ENCODE peak calls at places on chromosomes 1 and 21, in six cellular contexts. One of them, this sample, is unnamed.
A peak's percentile ranks its signal among the peaks of the same experiment; 100 is the strongest.

GRCh38 chr1:161085165-161085564 is 4.2 kb downstream of the NECTIN4 start:
- DNase-seq in fibroblast of lung: peak; percentile 43
- DNase-seq in cardiac muscle cell: peak; percentile 41
- DNase-seq in tibial nerve: no peak
- DNase-seq in heart right ventricle: no peak
- DNase-seq in right atrium auricular region: no peak
- DNase-seq in this sample: no peak

GRCh38 chr1:69858534-69858933 is 290.8 kb downstream of the LRRC7 start:
- DNase-seq in fibroblast of lung: no peak
- DNase-seq in cardiac muscle cell: peak; percentile 2
- DNase-seq in tibial nerve: no peak
- DNase-seq in heart right ventricle: no peak
- DNase-seq in right atrium auricular region: no peak
- DNase-seq in this sample: no peak

GRCh38 chr1:179760521-179760920 is 17.4 kb downstream of the FAM163A start:
- DNase-seq in fibroblast of lung: no peak
- DNase-seq in cardiac muscle cell: no peak
- DNase-seq in tibial nerve: no peak
- DNase-seq in heart right ventricle: no peak
- DNase-seq in right atrium auricular region: no peak
- DNase-seq in this sample: no peak

GRCh38 chr1:65247419-65248359 is 61.7 kb upstream of the DNAJC6 start:
- DNase-seq in fibroblast of lung: peak; percentile 56
- DNase-seq in cardiac muscle cell: peak; percentile 88
- DNase-seq in tibial nerve: no peak
- DNase-seq in heart right ventricle: no peak
- DNase-seq in right atrium auricular region: no peak
- DNase-seq in this sample: no peak

GRCh38 chr21:37675202-37675801 is 241.0 kb downstream of the KCNJ6 start:
- DNase-seq in fibroblast of lung: peak; percentile 21
- DNase-seq in cardiac muscle cell: peak; percentile 62
- DNase-seq in tibial nerve: peak; percentile 45
- DNase-seq in heart right ventricle: peak; percentile 65
- DNase-seq in right atrium auricular region: peak; percentile 67
- DNase-seq in this sample: no peak

GRCh38 chr1:40684669-40685068 is 6.8 kb upstream of the NFYC start:
- DNase-seq in fibroblast of lung: no peak
- DNase-seq in cardiac muscle cell: no peak
- DNase-seq in tibial nerve: no peak
- DNase-seq in heart right ventricle: no peak
- DNase-seq in right atrium auricular region: no peak
- DNase-seq in this sample: no peak

GRCh38 chr1:6329851-6330250 is 63.7 kb downstream of the ACOT7 start:
- DNase-seq in fibroblast of lung: peak; percentile 63
- DNase-seq in cardiac muscle cell: peak; percentile 71
- DNase-seq in tibial nerve: no peak
- DNase-seq in heart right ventricle: no peak
- DNase-seq in right atrium auricular region: no peak
- DNase-seq in this sample: no peak

GRCh38 chr1:72366473-72366872 is 84.1 kb upstream of the NEGR1 start:
- DNase-seq in fibroblast of lung: peak; percentile 64
- DNase-seq in cardiac muscle cell: peak; percentile 68
- DNase-seq in tibial nerve: peak; percentile 5
- DNase-seq in heart right ventricle: no peak
- DNase-seq in right atrium auricular region: no peak
- DNase-seq in this sample: no peak

GRCh38 chr21:32726742-32727477 is 903 bp downstream of the SYNJ1 start:
- DNase-seq in fibroblast of lung: peak; percentile 21
- DNase-seq in cardiac muscle cell: peak; percentile 28
- DNase-seq in tibial nerve: peak; percentile 11
- DNase-seq in heart right ventricle: no peak
- DNase-seq in right atrium auricular region: no peak
- DNase-seq in this sample: peak; percentile 65

GRCh38 chr1:79355073-79355472 is 348.5 kb upstream of the ADGRL4 start:
- DNase-seq in fibroblast of lung: peak; percentile 67
- DNase-seq in cardiac muscle cell: peak; percentile 11
- DNase-seq in tibial nerve: no peak
- DNase-seq in heart right ventricle: no peak
- DNase-seq in right atrium auricular region: no peak
- DNase-seq in this sample: no peak

GRCh38 chr1:153790996-153791855 is 16.0 kb downstream of the SLC27A3 start:
- DNase-seq in fibroblast of lung: peak; percentile 85
- DNase-seq in cardiac muscle cell: peak; percentile 95
- DNase-seq in tibial nerve: no peak
- DNase-seq in heart right ventricle: no peak
- DNase-seq in right atrium auricular region: no peak
- DNase-seq in this sample: no peak

GRCh38 chr1:33060579-33061083 is 20.3 kb upstream of the AZIN2 start:
- DNase-seq in fibroblast of lung: peak; percentile 99
- DNase-seq in cardiac muscle cell: peak; percentile 78
- DNase-seq in tibial nerve: peak; percentile 55
- DNase-seq in heart right ventricle: peak; percentile 63
- DNase-seq in right atrium auricular region: peak; percentile 85
- DNase-seq in this sample: peak; percentile 72

GRCh38 chr1:31790140-31790539 is 25.7 kb downstream of the SPOCD1 start:
- DNase-seq in fibroblast of lung: no peak
- DNase-seq in cardiac muscle cell: no peak
- DNase-seq in tibial nerve: no peak
- DNase-seq in heart right ventricle: no peak
- DNase-seq in right atrium auricular region: no peak
- DNase-seq in this sample: no peak

GRCh38 chr1:225828706-225829344 is 18.9 kb downstream of the EPHX1 start:
- DNase-seq in fibroblast of lung: no peak
- DNase-seq in cardiac muscle cell: no peak
- DNase-seq in tibial nerve: no peak
- DNase-seq in heart right ventricle: no peak
- DNase-seq in right atrium auricular region: no peak
- DNase-seq in this sample: no peak

DNA sequence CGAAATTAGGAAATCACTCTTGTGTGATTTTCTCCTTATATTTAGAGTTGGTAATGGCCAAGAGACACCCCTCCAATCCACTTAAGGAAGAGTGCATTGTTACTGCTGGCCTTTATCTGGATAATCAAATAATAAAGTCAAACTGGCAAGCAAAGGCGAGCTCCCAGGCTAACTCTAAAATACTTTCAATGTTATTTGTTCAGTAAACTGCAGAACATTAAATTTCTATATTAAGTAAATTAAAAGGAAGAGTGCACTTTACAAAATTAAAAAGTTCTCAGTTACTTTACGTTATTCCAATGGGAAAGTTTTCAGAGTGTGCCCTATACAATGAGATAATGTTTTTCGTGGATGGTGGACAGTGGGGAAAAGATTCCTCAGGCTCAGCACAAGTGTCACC is 562.4 kb upstream of the BEND5 start:
- DNase-seq in fibroblast of lung: no peak
- DNase-seq in cardiac muscle cell: no peak
- DNase-seq in tibial nerve: no peak
- DNase-seq in heart right ventricle: no peak
- DNase-seq in right atrium auricular region: no peak
- DNase-seq in this sample: no peak
- H3K9me3 ChIP-seq in fibroblast of lung: no peaks in the 10 kb centered on the region
- H3K9me3 ChIP-seq in cardiac muscle cell: no peaks in the 10 kb centered on the region
- H3K9me3 ChIP-seq in tibial nerve: no peaks in the 10 kb centered on the region
- H3K9me3 ChIP-seq in heart right ventricle: no peaks in the 10 kb centered on the region
- H3K9me3 ChIP-seq in right atrium auricular region: no peaks in the 10 kb centered on the region
- H3K9me3 ChIP-seq in this sample: no peaks in the 10 kb centered on the region

DNA sequence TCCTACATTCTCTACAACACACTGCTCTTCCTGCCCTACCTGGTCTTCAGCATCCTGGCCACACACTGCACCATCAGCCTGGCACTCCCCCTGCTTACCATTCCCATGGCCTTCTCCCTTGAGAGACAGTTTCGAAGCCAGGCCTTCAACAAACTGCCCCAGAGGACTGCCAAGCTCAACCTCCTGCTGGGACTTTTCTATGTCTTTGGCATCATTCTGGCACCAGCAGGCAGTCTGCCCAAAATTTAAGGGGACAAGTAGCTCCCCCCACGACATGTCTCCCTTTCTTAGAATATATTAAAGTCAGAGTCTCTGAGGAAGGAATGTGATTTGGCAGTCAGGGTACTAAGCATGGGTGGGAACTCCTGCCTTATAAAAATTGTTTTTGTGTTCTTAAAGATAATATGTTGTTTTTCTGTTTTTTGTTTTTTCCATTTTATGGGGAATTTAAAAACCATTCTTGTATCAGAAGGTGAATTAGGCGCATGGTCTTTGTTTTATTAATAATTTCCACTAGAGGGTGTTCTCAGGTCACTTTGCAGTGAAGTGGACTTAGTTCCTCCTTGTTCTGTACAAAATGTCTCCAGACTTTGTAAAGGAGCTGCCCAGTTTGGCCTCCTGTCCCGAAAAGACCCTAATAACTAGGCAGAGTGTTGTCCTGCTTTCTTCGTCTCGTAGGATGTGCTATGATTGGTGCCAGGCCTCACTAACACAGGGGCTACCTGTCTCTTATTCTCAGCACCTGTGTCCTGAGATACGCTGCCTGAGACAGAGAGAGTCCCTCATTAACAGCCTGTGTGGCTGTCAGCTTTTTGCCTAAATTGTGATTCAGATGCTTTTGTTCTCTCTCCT is 13.1 kb downstream of the UBIAD1 start:
- DNase-seq in fibroblast of lung: peak; percentile 11
- DNase-seq in cardiac muscle cell: peak; percentile 40
- DNase-seq in tibial nerve: no peak
- DNase-seq in heart right ventricle: no peak
- DNase-seq in right atrium auricular region: no peak
- DNase-seq in this sample: no peak
- H3K27ac ChIP-seq in fibroblast of lung: no peak overlapping the region
- H3K27ac ChIP-seq in cardiac muscle cell: no peak overlapping the region
- H3K27ac ChIP-seq in tibial nerve: no peak overlapping the region
- H3K27ac ChIP-seq in heart right ventricle: no peak overlapping the region
- H3K27ac ChIP-seq in right atrium auricular region: no peak overlapping the region
- H3K27ac ChIP-seq in this sample: no peak overlapping the region

GRCh38 chr21:7953058-7953457 is 2568.3 kb upstream of the TPTE start:
- DNase-seq in fibroblast of lung: no peak
- DNase-seq in cardiac muscle cell: no peak
- DNase-seq in tibial nerve: no peak
- DNase-seq in heart right ventricle: no peak
- DNase-seq in right atrium auricular region: no peak
- DNase-seq in this sample: no peak
- H3K9me3 ChIP-seq in fibroblast of lung: peaks cover 30% of the 10 kb centered on the region
- H3K9me3 ChIP-seq in cardiac muscle cell: peaks cover 74% of the 10 kb centered on the region
- H3K9me3 ChIP-seq in tibial nerve: peaks cover 99% of the 10 kb centered on the region
- H3K9me3 ChIP-seq in heart right ventricle: peaks cover 26% of the 10 kb centered on the region
- H3K9me3 ChIP-seq in right atrium auricular region: peaks cover 91% of the 10 kb centered on the region
- H3K9me3 ChIP-seq in this sample: peaks cover 96% of the 10 kb centered on the region

DNA sequence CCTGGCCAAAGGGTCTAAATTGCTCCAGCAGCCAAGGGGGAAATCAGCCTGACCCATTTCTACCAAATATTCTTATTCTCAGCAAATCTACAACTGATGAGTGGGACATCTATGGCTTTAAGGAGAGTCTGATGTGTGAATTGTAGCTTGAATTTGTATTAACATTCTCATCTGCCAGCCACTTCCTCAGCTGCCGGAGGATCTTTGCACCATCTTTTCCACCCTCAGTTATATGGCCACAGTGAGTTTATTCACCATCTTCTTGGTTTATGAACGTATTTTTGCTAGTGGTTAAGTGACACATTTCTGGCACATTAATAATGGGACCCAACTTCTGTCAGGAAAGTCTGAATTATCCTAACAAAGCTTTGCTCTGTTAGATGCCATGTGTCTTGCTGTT is 69.6 kb downstream of the COLGALT2 start:
- DNase-seq in fibroblast of lung: no peak
- DNase-seq in cardiac muscle cell: no peak
- DNase-seq in tibial nerve: no peak
- DNase-seq in heart right ventricle: no peak
- DNase-seq in right atrium auricular region: no peak
- DNase-seq in this sample: no peak
- H3K27ac ChIP-seq in fibroblast of lung: no peak overlapping the region
- H3K27ac ChIP-seq in cardiac muscle cell: peak overlapping the region; percentile 35
- H3K27ac ChIP-seq in tibial nerve: no peak overlapping the region
- H3K27ac ChIP-seq in heart right ventricle: no peak overlapping the region
- H3K27ac ChIP-seq in right atrium auricular region: no peak overlapping the region
- H3K27ac ChIP-seq in this sample: no peak overlapping the region

DNA sequence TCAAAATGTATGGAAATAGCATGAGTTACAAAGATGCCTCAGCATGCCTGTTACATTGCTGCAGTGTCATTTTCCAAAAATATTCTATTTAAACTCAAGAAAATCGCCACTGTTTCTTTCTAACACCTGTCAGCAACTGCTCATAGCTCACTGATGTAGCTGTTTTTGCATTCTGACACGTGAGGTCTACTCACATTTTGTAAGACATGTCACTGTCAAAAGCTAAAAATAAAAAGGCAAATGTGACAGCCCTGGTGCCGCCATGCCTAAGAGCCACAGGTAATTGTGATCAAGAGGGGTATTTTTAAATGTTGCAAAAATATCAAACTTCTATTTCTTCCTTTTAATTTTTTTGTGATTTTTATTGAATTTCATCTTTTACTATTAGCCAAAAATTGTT is 556.2 kb upstream of the TMPRSS15 start:
- DNase-seq in fibroblast of lung: no peak
- DNase-seq in cardiac muscle cell: no peak
- DNase-seq in tibial nerve: no peak
- DNase-seq in heart right ventricle: no peak
- DNase-seq in right atrium auricular region: no peak
- DNase-seq in this sample: no peak
- H3K9me3 ChIP-seq in fibroblast of lung: no peaks in the 10 kb centered on the region
- H3K9me3 ChIP-seq in cardiac muscle cell: no peaks in the 10 kb centered on the region
- H3K9me3 ChIP-seq in tibial nerve: no peaks in the 10 kb centered on the region
- H3K9me3 ChIP-seq in heart right ventricle: no peaks in the 10 kb centered on the region
- H3K9me3 ChIP-seq in right atrium auricular region: no peaks in the 10 kb centered on the region
- H3K9me3 ChIP-seq in this sample: no peaks in the 10 kb centered on the region

GRCh38 chr1:246681822-246682221 is 42.4 kb upstream of the SCCPDH start:
- DNase-seq in fibroblast of lung: no peak
- DNase-seq in cardiac muscle cell: peak; percentile 45
- DNase-seq in tibial nerve: no peak
- DNase-seq in heart right ventricle: peak; percentile 72
- DNase-seq in right atrium auricular region: no peak
- DNase-seq in this sample: no peak

GRCh38 chr1:246679211-246680177 is 44.7 kb upstream of the SCCPDH start:
- DNase-seq in fibroblast of lung: no peak
- DNase-seq in cardiac muscle cell: peak; percentile 29
- DNase-seq in tibial nerve: no peak
- DNase-seq in heart right ventricle: no peak
- DNase-seq in right atrium auricular region: no peak
- DNase-seq in this sample: no peak

GRCh38 chr1:246680180-246680579 is 44.0 kb upstream of the SCCPDH start:
- DNase-seq in fibroblast of lung: peak; percentile 20
- DNase-seq in cardiac muscle cell: peak; percentile 26
- DNase-seq in tibial nerve: no peak
- DNase-seq in heart right ventricle: no peak
- DNase-seq in right atrium auricular region: no peak
- DNase-seq in this sample: no peak

GRCh38 chr1:246680696-246681127 is 43.5 kb upstream of the SCCPDH start:
- DNase-seq in fibroblast of lung: no peak
- DNase-seq in cardiac muscle cell: peak; percentile 20
- DNase-seq in tibial nerve: no peak
- DNase-seq in heart right ventricle: no peak
- DNase-seq in right atrium auricular region: no peak
- DNase-seq in this sample: no peak

GRCh38 chr1:246677842-246678241 is 46.4 kb upstream of the SCCPDH start:
- DNase-seq in fibroblast of lung: no peak
- DNase-seq in cardiac muscle cell: no peak
- DNase-seq in tibial nerve: no peak
- DNase-seq in heart right ventricle: no peak
- DNase-seq in right atrium auricular region: no peak
- DNase-seq in this sample: no peak
- H3K27ac ChIP-seq in fibroblast of lung: no peak overlapping the region
- H3K27ac ChIP-seq in cardiac muscle cell: no peak overlapping the region
- H3K27ac ChIP-seq in tibial nerve: no peak overlapping the region
- H3K27ac ChIP-seq in heart right ventricle: no peak overlapping the region
- H3K27ac ChIP-seq in right atrium auricular region: no peak overlapping the region
- H3K27ac ChIP-seq in this sample: no peak overlapping the region

This sample was measured in tibial artery.